ENCODE peak calls at places on chromosomes 3 and 15, in eight cellular contexts. S is AG10803; I is colonic mucosa; O is COR-L47; D is lower leg skin; N is MM.1S; Z is stimulated activated CD4-positive, alpha-beta T cell treated with anti-CD3 and anti-CD28 coated beads, TNF-alpha, amount 100 ng/mL, for 1 hour; V is hypothalamus. T is an unnamed sample.

GRCh38 chr3:126394977-126395321 is 240 bp downstream of the CFAP100 start:
- DNase-seq in N (no peak), V (no peak), I (no peak), S (no peak), O (no peak), Z (no peak), D (peak), T (no peak)

GRCh38 chr3:15465876-15466585 is 38.6 kb downstream of the EAF1 start:
- DNase-seq in N (no peak), V (no peak), D (no peak), Z (no peak), S (no peak), I (no peak), O (no peak), T (no peak)

GRCh38 chr3:195139876-195140240 is 131.1 kb downstream of the XXYLT1 start:
- DNase-seq in N (no peak), O (no peak), D (no peak), Z (no peak), V (no peak), S (peak), I (no peak), T (no peak)

GRCh38 chr3:129975332-129976090 is 991 bp downstream of the TRH start:
- DNase-seq in Z (no peak), I (no peak), O (peak), V (no peak), N (no peak), D (no peak), S (no peak), T (peak)

GRCh38 chr3:11204697-11205397 is 50.6 kb downstream of the HRH1 start:
- DNase-seq in S (no peak), Z (no peak), I (no peak), N (no peak), D (no peak), O (peak), V (no peak), T (no peak)

GRCh38 chr3:120983841-120984240 is 75.8 kb downstream of the STXBP5L start:
- DNase-seq in S (no peak), D (no peak), I (no peak), O (no peak), V (no peak), Z (no peak), N (no peak), T (no peak)

GRCh38 chr3:72487946-72488735 is 360.1 kb downstream of the SHQ1 start:
- DNase-seq in Z (no peak), V (no peak), S (peak), O (no peak), D (no peak), N (no peak), I (no peak), T (no peak)

GRCh38 chr3:113838631-113839209 is at the start of gene GRAMD1C:
- DNase-seq in V (peak), I (peak), Z (peak), S (peak), O (peak), D (peak), N (peak), T (peak)

GRCh38 chr3:14137445-14137844 is 12.6 kb downstream of the TMEM43 start:
- DNase-seq in V (no peak), I (no peak), D (no peak), N (no peak), Z (no peak), O (no peak), S (no peak), T (no peak)

GRCh38 chr15:43794269-43795037 is 2.3 kb downstream of the SERF2 start:
- DNase-seq in S (peak), V (no peak), I (no peak), Z (no peak), N (no peak), O (no peak), D (no peak), T (no peak)

GRCh38 chr3:106386050-106386449 is 517.2 kb upstream of the CBLB start:
- DNase-seq in V (no peak), I (no peak), S (no peak), Z (no peak), D (no peak), O (no peak), N (no peak), T (no peak)

GRCh38 chr15:63502843-63503738 is 1.3 kb upstream of the USP3 start:
- DNase-seq in I (peak), V (peak), Z (peak), S (peak), D (peak), O (no peak), N (peak), T (peak)

GRCh38 chr3:126476166-126476975 is 680 bp upstream of the ZXDC start:
- DNase-seq in I (peak), D (peak), Z (no peak), S (peak), N (no peak), O (peak), V (peak), T (no peak)

GRCh38 chr3:190486201-190486865 is 27.6 kb upstream of the IL1RAP start:
- DNase-seq in D (no peak), S (peak), O (no peak), I (no peak), Z (no peak), N (no peak), V (no peak), T (no peak)

T was measured in transverse colon.